ENCODE peak calls at places on chromosomes 12 and 14, in eight cellular contexts. One of them, this sample, is unnamed.

GRCh38 chr12:90037740-90038139 is 329.1 kb upstream of the ATP2B1 start:
- DNase-seq in neural crest cell: no peak
- DNase-seq in stimulated activated CD4-positive, alpha-beta T cell treated with anti-CD3 and anti-CD28 coated beads, Interleukin-2, amount 100 ng/mL, for 48 hours: no peak
- DNase-seq in T-helper 2 cell: no peak
- DNase-seq in effector CD8-positive, alpha-beta T cell: no peak
- DNase-seq in LoVo: no peak
- DNase-seq in astrocyte of the spinal cord: no peak
- DNase-seq in ELF-1: no peak
- DNase-seq in this sample: no peak

GRCh38 chr14:32050839-32051238 is 26.3 kb upstream of the ARHGAP5 start:
- DNase-seq in neural crest cell: no peak
- DNase-seq in stimulated activated CD4-positive, alpha-beta T cell treated with anti-CD3 and anti-CD28 coated beads, Interleukin-2, amount 100 ng/mL, for 48 hours: no peak
- DNase-seq in T-helper 2 cell: no peak
- DNase-seq in effector CD8-positive, alpha-beta T cell: no peak
- DNase-seq in LoVo: no peak
- DNase-seq in astrocyte of the spinal cord: no peak
- DNase-seq in ELF-1: no peak
- DNase-seq in this sample: no peak

GRCh38 chr12:100146252-100146651 is 3.6 kb upstream of the BLTP3B start:
- DNase-seq in neural crest cell: no peak
- DNase-seq in stimulated activated CD4-positive, alpha-beta T cell treated with anti-CD3 and anti-CD28 coated beads, Interleukin-2, amount 100 ng/mL, for 48 hours: no peak
- DNase-seq in T-helper 2 cell: no peak
- DNase-seq in effector CD8-positive, alpha-beta T cell: no peak
- DNase-seq in LoVo: no peak
- DNase-seq in astrocyte of the spinal cord: no peak
- DNase-seq in ELF-1: no peak
- DNase-seq in this sample: no peak

GRCh38 chr12:2163172-2163927 is 110.6 kb downstream of the CACNA1C start:
- DNase-seq in neural crest cell: no peak
- DNase-seq in stimulated activated CD4-positive, alpha-beta T cell treated with anti-CD3 and anti-CD28 coated beads, Interleukin-2, amount 100 ng/mL, for 48 hours: no peak
- DNase-seq in T-helper 2 cell: no peak
- DNase-seq in effector CD8-positive, alpha-beta T cell: no peak
- DNase-seq in LoVo: peak
- DNase-seq in astrocyte of the spinal cord: peak
- DNase-seq in ELF-1: no peak
- DNase-seq in this sample: peak

GRCh38 chr12:120689397-120690082 is 2.6 kb downstream of the MLEC start:
- DNase-seq in neural crest cell: no peak
- DNase-seq in stimulated activated CD4-positive, alpha-beta T cell treated with anti-CD3 and anti-CD28 coated beads, Interleukin-2, amount 100 ng/mL, for 48 hours: no peak
- DNase-seq in T-helper 2 cell: no peak
- DNase-seq in effector CD8-positive, alpha-beta T cell: no peak
- DNase-seq in LoVo: no peak
- DNase-seq in astrocyte of the spinal cord: no peak
- DNase-seq in ELF-1: no peak
- DNase-seq in this sample: peak

GRCh38 chr14:78519863-78520262 is 349.7 kb downstream of the NRXN3 start:
- DNase-seq in neural crest cell: peak
- DNase-seq in stimulated activated CD4-positive, alpha-beta T cell treated with anti-CD3 and anti-CD28 coated beads, Interleukin-2, amount 100 ng/mL, for 48 hours: peak
- DNase-seq in T-helper 2 cell: no peak
- DNase-seq in effector CD8-positive, alpha-beta T cell: no peak
- DNase-seq in LoVo: peak
- DNase-seq in astrocyte of the spinal cord: peak
- DNase-seq in ELF-1: peak
- DNase-seq in this sample: peak

GRCh38 chr14:46054526-46054925 is 597.1 kb downstream of the RPL10L start:
- DNase-seq in neural crest cell: no peak
- DNase-seq in stimulated activated CD4-positive, alpha-beta T cell treated with anti-CD3 and anti-CD28 coated beads, Interleukin-2, amount 100 ng/mL, for 48 hours: no peak
- DNase-seq in T-helper 2 cell: no peak
- DNase-seq in effector CD8-positive, alpha-beta T cell: no peak
- DNase-seq in LoVo: no peak
- DNase-seq in astrocyte of the spinal cord: peak
- DNase-seq in ELF-1: no peak
- DNase-seq in this sample: no peak

GRCh38 chr14:90780519-90780918 is 35.7 kb downstream of the TTC7B start:
- DNase-seq in neural crest cell: no peak
- DNase-seq in stimulated activated CD4-positive, alpha-beta T cell treated with anti-CD3 and anti-CD28 coated beads, Interleukin-2, amount 100 ng/mL, for 48 hours: no peak
- DNase-seq in T-helper 2 cell: no peak
- DNase-seq in effector CD8-positive, alpha-beta T cell: no peak
- DNase-seq in LoVo: no peak
- DNase-seq in astrocyte of the spinal cord: no peak
- DNase-seq in ELF-1: no peak
- DNase-seq in this sample: no peak

GRCh38 chr14:76067536-76067935 is 82.0 kb downstream of the IFT43 start:
- DNase-seq in neural crest cell: no peak
- DNase-seq in stimulated activated CD4-positive, alpha-beta T cell treated with anti-CD3 and anti-CD28 coated beads, Interleukin-2, amount 100 ng/mL, for 48 hours: no peak
- DNase-seq in T-helper 2 cell: no peak
- DNase-seq in effector CD8-positive, alpha-beta T cell: no peak
- DNase-seq in LoVo: no peak
- DNase-seq in astrocyte of the spinal cord: no peak
- DNase-seq in ELF-1: no peak
- DNase-seq in this sample: no peak

GRCh38 chr12:131397493-131398181 is 313.3 kb upstream of the SFSWAP start:
- DNase-seq in neural crest cell: no peak
- DNase-seq in stimulated activated CD4-positive, alpha-beta T cell treated with anti-CD3 and anti-CD28 coated beads, Interleukin-2, amount 100 ng/mL, for 48 hours: no peak
- DNase-seq in T-helper 2 cell: no peak
- DNase-seq in effector CD8-positive, alpha-beta T cell: no peak
- DNase-seq in LoVo: no peak
- DNase-seq in astrocyte of the spinal cord: no peak
- DNase-seq in ELF-1: no peak
- DNase-seq in this sample: no peak

GRCh38 chr12:2640281-2640680 is 154.5 kb upstream of the FKBP4 start:
- DNase-seq in neural crest cell: no peak
- DNase-seq in stimulated activated CD4-positive, alpha-beta T cell treated with anti-CD3 and anti-CD28 coated beads, Interleukin-2, amount 100 ng/mL, for 48 hours: no peak
- DNase-seq in T-helper 2 cell: no peak
- DNase-seq in effector CD8-positive, alpha-beta T cell: no peak
- DNase-seq in LoVo: no peak
- DNase-seq in astrocyte of the spinal cord: no peak
- DNase-seq in ELF-1: no peak
- DNase-seq in this sample: no peak

GRCh38 chr12:16604853-16605252 is 1.1 kb downstream of the LMO3 start:
- DNase-seq in neural crest cell: peak
- DNase-seq in stimulated activated CD4-positive, alpha-beta T cell treated with anti-CD3 and anti-CD28 coated beads, Interleukin-2, amount 100 ng/mL, for 48 hours: no peak
- DNase-seq in T-helper 2 cell: no peak
- DNase-seq in effector CD8-positive, alpha-beta T cell: no peak
- DNase-seq in LoVo: no peak
- DNase-seq in astrocyte of the spinal cord: no peak
- DNase-seq in ELF-1: no peak
- DNase-seq in this sample: no peak

GRCh38 chr12:115895247-115895646 is 382.2 kb downstream of the MED13L start:
- DNase-seq in neural crest cell: no peak
- DNase-seq in stimulated activated CD4-positive, alpha-beta T cell treated with anti-CD3 and anti-CD28 coated beads, Interleukin-2, amount 100 ng/mL, for 48 hours: no peak
- DNase-seq in T-helper 2 cell: no peak
- DNase-seq in effector CD8-positive, alpha-beta T cell: no peak
- DNase-seq in LoVo: no peak
- DNase-seq in astrocyte of the spinal cord: no peak
- DNase-seq in ELF-1: peak
- DNase-seq in this sample: no peak

GRCh38 chr14:103198429-103199140 is 75.3 kb downstream of the TNFAIP2 start:
- DNase-seq in neural crest cell: no peak
- DNase-seq in stimulated activated CD4-positive, alpha-beta T cell treated with anti-CD3 and anti-CD28 coated beads, Interleukin-2, amount 100 ng/mL, for 48 hours: no peak
- DNase-seq in T-helper 2 cell: no peak
- DNase-seq in effector CD8-positive, alpha-beta T cell: no peak
- DNase-seq in LoVo: no peak
- DNase-seq in astrocyte of the spinal cord: no peak
- DNase-seq in ELF-1: no peak
- DNase-seq in this sample: peak

GRCh38 chr14:102985665-102986064 is 63.2 kb downstream of the AMN start:
- DNase-seq in neural crest cell: no peak
- DNase-seq in stimulated activated CD4-positive, alpha-beta T cell treated with anti-CD3 and anti-CD28 coated beads, Interleukin-2, amount 100 ng/mL, for 48 hours: no peak
- DNase-seq in T-helper 2 cell: no peak
- DNase-seq in effector CD8-positive, alpha-beta T cell: no peak
- DNase-seq in LoVo: no peak
- DNase-seq in astrocyte of the spinal cord: no peak
- DNase-seq in ELF-1: no peak
- DNase-seq in this sample: no peak

GRCh38 chr14:103103461-103104388 is 9.2 kb downstream of the EXOC3L4 start:
- DNase-seq in neural crest cell: no peak
- DNase-seq in stimulated activated CD4-positive, alpha-beta T cell treated with anti-CD3 and anti-CD28 coated beads, Interleukin-2, amount 100 ng/mL, for 48 hours: no peak
- DNase-seq in T-helper 2 cell: no peak
- DNase-seq in effector CD8-positive, alpha-beta T cell: no peak
- DNase-seq in LoVo: peak
- DNase-seq in astrocyte of the spinal cord: no peak
- DNase-seq in ELF-1: peak
- DNase-seq in this sample: peak

GRCh38 chr12:109833307-109834189 is at the start of gene TRPV4:
- DNase-seq in neural crest cell: no peak
- DNase-seq in stimulated activated CD4-positive, alpha-beta T cell treated with anti-CD3 and anti-CD28 coated beads, Interleukin-2, amount 100 ng/mL, for 48 hours: no peak
- DNase-seq in T-helper 2 cell: no peak
- DNase-seq in effector CD8-positive, alpha-beta T cell: no peak
- DNase-seq in LoVo: no peak
- DNase-seq in astrocyte of the spinal cord: peak
- DNase-seq in ELF-1: peak
- DNase-seq in this sample: no peak

GRCh38 chr14:48035836-48036235 is 360.4 kb upstream of the MDGA2 start:
- DNase-seq in neural crest cell: no peak
- DNase-seq in stimulated activated CD4-positive, alpha-beta T cell treated with anti-CD3 and anti-CD28 coated beads, Interleukin-2, amount 100 ng/mL, for 48 hours: no peak
- DNase-seq in T-helper 2 cell: no peak
- DNase-seq in effector CD8-positive, alpha-beta T cell: no peak
- DNase-seq in LoVo: no peak
- DNase-seq in astrocyte of the spinal cord: no peak
- DNase-seq in ELF-1: peak
- DNase-seq in this sample: no peak